ENCODE peak calls at places on chromosomes 3 and 15, in ten cellular contexts. L is adrenal gland, W is transverse colon, N is Peyer's patch, U is NB4, S is IMR-90, T is HepG2, Q is right lobe of liver, F is esophagus squamous epithelium, C is endothelial cell of umbilical vein. X is an unnamed sample.

GRCh38 chr3:13702226-13702820 is 153.4 kb downstream of the FBLN2 start:
- DNase-seq in C (no peak), W (no peak), N (no peak), Q (peak; percentile 12), L (no peak), U (no peak), S (no peak), T (no peak), F (no peak), X (no peak)

GRCh38 chr15:87120555-87120954 is 1040.9 kb downstream of the AGBL1 start:
- DNase-seq in S (no peak), Q (no peak), T (no peak), C (no peak), F (no peak), N (no peak), U (no peak), L (no peak), W (no peak), X (no peak)

GRCh38 chr3:117398166-117398954 is 688.8 kb downstream of the TUSC7 start:
- DNase-seq in T (no peak), S (no peak), L (no peak), Q (no peak), F (no peak), W (no peak), U (no peak), N (no peak), C (no peak), X (no peak)

GRCh38 chr3:51389423-51390183 is 1.5 kb upstream of the RBM15B start:
- DNase-seq in C (peak; percentile 53), L (peak; percentile 72), U (peak; percentile 76), S (peak; percentile 50), T (peak; percentile 42), F (no peak), W (peak; percentile 62), Q (peak; percentile 63), N (peak; percentile 59), X (peak; percentile 78)

GRCh38 chr3:104510091-104510860 is 856.4 kb upstream of the ALCAM start:
- DNase-seq in W (no peak), U (no peak), C (no peak), L (no peak), T (no peak), Q (no peak), F (no peak), S (no peak), N (no peak), X (no peak)

GRCh38 chr15:75058127-75058905 is 34.9 kb downstream of the PPCDC start:
- DNase-seq in W (no peak), U (peak; percentile 51), S (peak; percentile 40), Q (no peak), C (no peak), F (no peak), T (peak; percentile 61), L (no peak), N (no peak), X (no peak)

GRCh38 chr3:14434541-14435151 is 32.2 kb downstream of the SLC6A6 start:
- DNase-seq in L (peak; percentile 78), N (no peak), U (no peak), T (no peak), Q (no peak), S (no peak), F (no peak), W (peak; percentile 40), C (no peak), X (peak; percentile 15)

GRCh38 chr3:180690061-180690460 is 10.8 kb upstream of the CCDC39 start:
- DNase-seq in U (no peak), F (no peak), C (no peak), N (no peak), W (no peak), S (no peak), L (no peak), Q (no peak), T (no peak), X (no peak)

GRCh38 chr15:32861741-32862140 is 143.9 kb downstream of the GREM1 start:
- DNase-seq in C (no peak), U (peak; percentile 59), N (peak; percentile 39), S (peak; percentile 73), Q (peak; percentile 57), L (peak; percentile 68), T (no peak), F (no peak), W (peak; percentile 22), X (no peak)

GRCh38 chr3:35537265-35537664 is 102.1 kb upstream of the ARPP21 start:
- DNase-seq in W (no peak), T (no peak), U (no peak), F (no peak), L (no peak), S (no peak), C (no peak), N (no peak), Q (no peak), X (peak; percentile 5)

GRCh38 chr3:72144773-72145505 is 360.0 kb upstream of the PROK2 start:
- DNase-seq in C (no peak), L (peak; percentile 57), T (peak; percentile 48), S (no peak), Q (peak; percentile 81), N (no peak), W (no peak), F (no peak), U (peak; percentile 85), X (peak; percentile 92)

GRCh38 chr3:159779883-159780282 is 208.8 kb upstream of the IL12A start:
- DNase-seq in F (no peak), T (no peak), L (no peak), S (no peak), N (no peak), C (no peak), Q (no peak), U (no peak), W (no peak), X (no peak)

GRCh38 chr15:39149636-39150035 is 431.2 kb upstream of the THBS1 start:
- DNase-seq in N (no peak), W (no peak), T (no peak), F (no peak), S (no peak), Q (no peak), C (no peak), U (no peak), L (no peak), X (no peak)

GRCh38 chr3:79765854-79766253 is 1.9 kb downstream of the ROBO1 start:
- DNase-seq in S (no peak), F (no peak), T (no peak), W (no peak), U (no peak), L (no peak), C (no peak), Q (no peak), N (no peak), X (no peak)

GRCh38 chr3:23701711-23702110 is 104.0 kb upstream of the UBE2E1 start:
- DNase-seq in S (no peak), C (no peak), L (no peak), Q (no peak), F (no peak), W (no peak), N (no peak), U (no peak), T (no peak), X (no peak)

GRCh38 chr3:172519740-172520139 is 3.5 kb downstream of the TNFSF10 start:
- DNase-seq in T (no peak), U (no peak), C (no peak), S (no peak), F (no peak), N (no peak), W (no peak), Q (no peak), L (no peak), X (no peak)

GRCh38 chr3:172524611-172525010 is 1.4 kb upstream of the TNFSF10 start:
- DNase-seq in S (peak; percentile 86), U (no peak), N (no peak), C (no peak), T (no peak), F (no peak), Q (no peak), W (no peak), L (no peak), X (no peak)

GRCh38 chr3:172525116-172525613 is 1.9 kb upstream of the TNFSF10 start:
- DNase-seq in F (no peak), T (no peak), N (no peak), S (no peak), Q (no peak), W (no peak), L (no peak), U (no peak), C (no peak), X (no peak)

GRCh38 chr3:172520332-172520831 is 2.8 kb downstream of the TNFSF10 start:
- DNase-seq in W (no peak), S (peak; percentile 95), C (peak; percentile 97), Q (no peak), F (no peak), T (no peak), N (no peak), U (no peak), L (peak; percentile 27), X (no peak)

GRCh38 chr3:172522871-172523818 is at the start of gene TNFSF10:
- DNase-seq in N (peak; percentile 89), Q (peak; percentile 79), U (peak; percentile 91), L (peak; percentile 87), F (peak; percentile 24), T (peak; percentile 37), C (peak; percentile 91), W (peak; percentile 87), S (peak; percentile 22), X (peak; percentile 63)
- TF ChIP-seq POLR2A in N (peak; percentile 95), Q (peak; percentile 84), U (peak; percentile 63), L (peak; percentile 96), F (peak; percentile 89), T (peak; percentile 58), C (peak; percentile 54), W (peak; percentile 97), S (no peak), X (peak; percentile 70)

GRCh38 chr15:69193948-69194827 is 33.8 kb downstream of the GLCE start:
- DNase-seq in Q (no peak), S (peak; percentile 75), F (no peak), N (no peak), C (peak; percentile 55), T (no peak), W (no peak), U (no peak), L (no peak), X (no peak)
- TF ChIP-seq POLR2A in Q (no peak), S (no peak), F (no peak), N (no peak), C (no peak), T (no peak), W (no peak), U (no peak), L (no peak), X (no peak)

GRCh38 chr3:107498646-107499045 is 24.1 kb upstream of the BBX start:
- DNase-seq in S (no peak), T (no peak), F (no peak), Q (no peak), U (no peak), C (no peak), L (no peak), W (no peak), N (no peak), X (no peak)
- TF ChIP-seq POLR2A in S (no peak), T (no peak), F (no peak), Q (no peak), U (no peak), C (no peak), L (no peak), W (no peak), N (no peak), X (no peak)

DNA sequence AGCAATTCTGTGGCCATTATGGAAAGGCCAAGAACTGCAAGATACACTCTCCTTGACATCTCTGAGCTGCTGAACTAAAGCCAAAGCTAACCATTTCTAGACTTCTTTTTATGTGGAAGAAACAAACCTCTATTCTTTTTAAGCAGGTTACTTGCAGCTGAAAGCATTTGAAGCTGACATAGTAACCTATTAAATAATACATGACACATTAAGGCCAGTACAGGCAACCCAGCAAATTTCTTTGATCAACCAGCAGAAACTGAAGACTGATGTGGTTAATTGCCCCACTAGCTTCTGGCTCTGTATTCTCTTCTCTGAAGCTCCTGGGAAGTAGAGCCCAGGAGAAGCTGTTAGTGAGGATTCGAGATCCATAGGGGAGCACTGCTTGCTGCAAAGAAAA is 17.4 kb downstream of the FHIT start:
- DNase-seq in N (no peak), T (no peak), U (no peak), S (no peak), F (no peak), Q (no peak), C (no peak), L (no peak), W (no peak), X (no peak)
- TF ChIP-seq POLR2A in N (no peak), T (no peak), U (no peak), S (no peak), F (no peak), Q (no peak), C (no peak), L (no peak), W (no peak), X (no peak)

X was measured in erythroblast.